ENCODE peak calls at places on chromosomes 3 and 15, in four cellular contexts. M, W, B and P are unnamed samples.

GRCh38 chr15:66735909-66736305 is 33.9 kb downstream of the SMAD6 start:
- DNase-seq in B (no peak), M (no peak), W (no peak), P (no peak)

GRCh38 chr3:122273498-122273897 is 51.5 kb upstream of the CSTA start:
- DNase-seq in W (no peak), M (no peak), B (no peak), P (no peak)

GRCh38 chr15:64263567-64263966 is 92.4 kb downstream of the CSNK1G1 start:
- DNase-seq in M (no peak), B (no peak), W (no peak), P (no peak)

GRCh38 chr3:8450618-8451017 is 51.0 kb upstream of the LMCD1 start:
- DNase-seq in W (no peak), M (no peak), B (no peak), P (no peak)

GRCh38 chr3:131147534-131147933 is 120.9 kb downstream of the NEK11 start:
- DNase-seq in W (no peak), B (no peak), M (no peak), P (no peak)

GRCh38 chr15:89034305-89034704 is 54.0 kb upstream of the ABHD2 start:
- DNase-seq in B (no peak), W (no peak), M (no peak), P (no peak)

GRCh38 chr3:152780553-152780952 is 54.4 kb upstream of the P2RY1 start:
- DNase-seq in B (no peak), M (no peak), W (no peak), P (no peak)

GRCh38 chr15:40536501-40536900 is 28.3 kb downstream of the CCDC32 start:
- DNase-seq in M (no peak), W (no peak), B (no peak), P (no peak)

GRCh38 chr3:124149774-124150173 is 157.8 kb upstream of the ROPN1 start:
- DNase-seq in W (no peak), B (no peak), M (no peak), P (no peak)

GRCh38 chr3:181739628-181740027 is 27.9 kb downstream of the SOX2 start:
- DNase-seq in B (no peak), M (no peak), W (no peak), P (no peak)

GRCh38 chr15:73273181-73274002 is 95.4 kb downstream of the HCN4 start:
- DNase-seq in M (no peak), W (peak; percentile 71), B (peak; percentile 44), P (peak; percentile 39)

GRCh38 chr3:69305011-69305410 is 80.9 kb downstream of the FRMD4B start:
- DNase-seq in W (no peak), M (no peak), B (no peak), P (no peak)

GRCh38 chr15:39794970-39795369 is 12.3 kb upstream of the FSIP1 start:
- DNase-seq in W (no peak), M (no peak), B (no peak), P (no peak)

GRCh38 chr15:60590935-60591490 is 112.1 kb upstream of the ICE2 start:
- DNase-seq in W (peak; percentile 73), B (peak; percentile 55), M (peak; percentile 79), P (peak; percentile 55)

GRCh38 chr15:88401972-88402656 is 65.1 kb downstream of the MRPL46 start:
- DNase-seq in B (no peak), M (no peak), W (peak; percentile 28), P (peak; percentile 12)

GRCh38 chr3:196096382-196096953 is 14.6 kb upstream of the TFRC start:
- DNase-seq in M (peak; percentile 58), B (peak; percentile 50), W (no peak), P (peak; percentile 67)

DNA sequence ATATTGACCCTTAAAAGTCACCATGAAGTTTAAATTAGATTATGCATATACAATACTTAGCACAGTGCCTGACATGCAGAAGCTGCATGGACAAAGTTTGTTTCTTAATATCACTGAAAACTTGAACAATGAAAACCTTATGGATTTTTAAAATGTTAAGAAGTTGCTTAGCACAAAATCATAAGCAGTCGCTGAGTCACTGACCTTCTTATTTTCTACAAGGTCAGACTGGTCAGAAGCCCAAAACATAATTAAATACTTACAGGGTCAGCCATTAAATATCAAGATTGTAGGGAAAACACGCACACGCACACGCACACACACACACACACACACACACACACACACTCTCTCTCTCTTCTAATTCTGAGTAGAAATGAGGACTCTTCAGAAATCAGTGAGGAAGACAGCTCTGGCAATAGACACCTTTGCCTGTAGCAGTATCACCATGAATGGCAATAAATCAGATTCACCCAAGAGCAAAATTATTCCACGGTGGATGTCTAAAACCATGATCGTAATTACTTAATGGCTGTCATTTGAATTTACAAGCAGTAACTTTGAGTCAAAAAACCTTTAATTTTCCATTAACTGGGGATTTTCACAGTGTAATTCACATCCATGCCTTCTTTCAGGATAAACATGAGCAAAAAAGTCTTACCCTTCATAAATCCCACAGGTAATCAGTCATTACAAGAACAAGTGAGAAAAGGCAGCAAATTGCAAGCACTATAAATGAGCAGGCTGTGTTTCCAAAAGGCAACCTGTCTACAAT is 147.5 kb downstream of the OSBPL10 start:
- DNase-seq in B (no peak), W (no peak), M (no peak), P (no peak)
- TF ChIP-seq EP300 in B (no peak), W (no peak), M (no peak), P (no peak)

DNA sequence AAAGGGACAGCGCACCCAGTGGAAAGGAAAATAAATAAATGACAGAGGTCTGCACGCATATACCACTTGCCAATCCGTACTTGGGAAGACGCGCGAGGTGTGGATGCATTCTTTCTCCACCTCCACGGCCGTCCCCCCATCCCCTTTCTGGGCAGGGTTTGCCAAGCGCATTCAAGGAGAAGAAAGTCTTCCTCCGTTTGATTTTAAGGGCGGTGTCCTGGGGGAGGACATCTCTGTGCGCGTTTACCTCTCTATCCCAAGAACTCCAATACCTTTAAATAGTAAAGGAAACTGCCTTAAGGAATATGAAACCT is 576 bp upstream of the MB21D2 start:
- DNase-seq in M (peak; percentile 64), B (no peak), W (no peak), P (no peak)
- TF ChIP-seq CTCF in M (no peak), B (no peak), W (no peak), P (peak; percentile 8)

DNA sequence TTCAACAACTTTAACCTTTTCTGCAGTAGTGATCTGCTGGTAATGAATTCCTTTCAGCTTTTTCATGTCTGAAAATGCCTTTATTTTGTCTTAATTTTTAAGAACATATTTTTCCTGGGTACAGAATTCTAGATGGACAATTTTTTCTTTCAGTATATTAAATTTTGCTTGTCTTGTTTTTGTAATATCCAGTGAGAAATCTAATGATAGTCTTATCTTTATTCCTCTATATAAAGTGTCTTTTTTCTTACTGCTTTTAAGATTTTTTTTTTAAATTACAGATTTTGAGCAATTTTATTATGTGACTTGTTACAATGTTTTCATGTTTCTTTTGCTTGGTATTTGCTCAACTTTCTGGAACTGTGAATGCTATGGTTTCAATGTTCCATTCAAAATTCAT is 38.1 kb downstream of the TCF12 start:
- DNase-seq in W (no peak), M (no peak), B (no peak), P (no peak)
- H3K27me3 ChIP-seq in W (no peaks in the 10 kb centered on the region), M (no peaks in the 10 kb centered on the region), B (no peaks in the 10 kb centered on the region), P (no peaks in the 10 kb centered on the region)

GRCh38 chr3:192168202-192168601 is 559.1 kb downstream of the FGF12 start:
- DNase-seq in B (no peak), M (no peak), W (no peak), P (no peak)
- TF ChIP-seq EP300 in B (no peak), M (no peak), W (no peak), P (no peak)

DNA sequence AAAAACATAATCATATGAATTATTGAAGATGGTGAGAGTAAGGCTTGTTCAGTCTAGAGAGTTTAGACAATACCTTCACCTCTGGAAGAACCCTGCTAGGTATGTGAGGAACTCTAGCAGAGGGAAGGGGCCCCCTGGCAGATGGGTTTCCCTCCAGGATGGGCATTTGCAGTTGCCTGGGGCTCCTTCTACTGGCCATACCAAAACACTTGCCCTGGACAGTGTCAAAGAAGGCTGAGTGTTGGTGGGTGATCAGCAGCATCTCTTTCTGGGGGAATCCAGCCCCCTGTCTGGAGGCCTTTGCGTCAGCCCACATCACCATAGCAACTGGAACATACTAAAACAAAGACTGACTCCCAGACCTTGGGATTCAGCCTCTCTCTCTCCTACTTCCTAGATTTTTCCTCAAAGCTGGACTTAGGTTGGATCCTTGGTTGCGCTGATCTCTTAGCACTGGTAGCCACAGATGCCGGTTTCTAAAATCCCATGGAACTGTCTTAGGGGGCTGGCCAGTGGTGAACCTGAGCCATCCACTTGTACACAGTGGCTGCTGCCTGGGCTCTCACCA is 8.2 kb downstream of the CEMIP start:
- DNase-seq in W (peak; percentile 25), B (no peak), M (no peak), P (no peak)
- TF ChIP-seq CTCF in W (no peak), B (no peak), M (no peak), P (no peak)

DNA sequence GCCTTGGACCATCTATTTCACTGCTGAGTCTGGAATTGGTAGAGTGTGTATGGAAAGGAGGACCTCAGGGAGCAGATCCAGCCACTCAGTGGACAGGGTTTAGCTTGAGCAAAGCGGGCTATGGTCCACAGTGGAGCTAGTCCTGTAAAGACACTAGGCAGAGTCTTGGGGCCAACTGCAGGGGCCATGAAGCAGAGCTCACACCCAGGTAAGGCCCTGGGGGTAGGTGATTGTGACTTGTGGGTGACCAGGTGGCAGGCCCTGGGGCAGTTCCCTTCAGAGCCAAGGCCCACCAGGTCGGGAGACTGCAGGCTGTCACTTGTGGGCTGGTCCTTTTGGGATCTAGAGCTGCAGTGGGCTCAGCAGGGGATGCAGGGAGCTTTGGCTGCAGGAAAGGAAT is 80.8 kb upstream of the EPHB3 start:
- DNase-seq in M (no peak), W (no peak), B (no peak), P (no peak)
- H3K27me3 ChIP-seq in M (no peaks in the 10 kb centered on the region), W (peaks cover 33% of the 10 kb centered on the region), B (no peaks in the 10 kb centered on the region), P (peaks cover 28% of the 10 kb centered on the region)

GRCh38 chr15:72136170-72137051 is 18.2 kb downstream of the SENP8 start:
- DNase-seq in B (no peak), W (no peak), M (no peak), P (no peak)

GRCh38 chr15:72139667-72140066 is 21.5 kb downstream of the SENP8 start:
- DNase-seq in W (no peak), B (no peak), M (no peak), P (no peak)

GRCh38 chr15:72131922-72132321 is 13.7 kb downstream of the SENP8 start:
- DNase-seq in B (no peak), M (no peak), W (no peak), P (no peak)

GRCh38 chr15:72133211-72133610 is 15.0 kb downstream of the SENP8 start:
- DNase-seq in W (no peak), B (no peak), M (no peak), P (no peak)

DNA sequence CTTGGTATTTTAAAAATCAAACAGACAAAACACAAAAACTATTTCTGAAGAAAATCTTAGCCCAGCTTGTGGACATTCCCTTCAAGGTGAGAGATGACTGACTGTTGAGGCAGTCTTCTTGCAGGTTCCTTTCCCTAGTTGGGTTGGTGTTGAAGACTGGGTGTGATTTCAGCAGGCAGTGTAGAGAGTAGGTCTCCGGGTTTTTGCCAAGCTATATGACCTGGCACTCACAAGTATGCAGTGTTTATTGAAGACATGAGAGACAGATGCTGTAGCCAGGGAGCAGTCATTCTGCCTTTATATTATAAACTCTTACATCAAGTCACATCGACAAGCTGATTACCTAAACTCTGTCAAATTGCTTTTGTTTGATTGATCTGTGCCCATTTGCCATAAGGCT is 17.5 kb downstream of the SENP8 start:
- DNase-seq in B (no peak), M (no peak), W (no peak), P (no peak)
- TF ChIP-seq EP300 in B (no peak), M (no peak), W (no peak), P (no peak)

GRCh38 chr15:101664303-101664913 is 12.2 kb upstream of the TM2D3 start:
- DNase-seq in M (no peak), W (no peak), B (no peak), P (no peak)
- TF ChIP-seq CTCF in M (no peak), W (peak; percentile 46), B (no peak), P (no peak)

GRCh38 chr15:38662398-38662797 is 97.8 kb upstream of the RASGRP1 start:
- DNase-seq in B (no peak), W (no peak), M (no peak), P (no peak)
- H3K27me3 ChIP-seq in B (no peaks in the 10 kb centered on the region), W (peaks cover 7% of the 10 kb centered on the region), M (no peaks in the 10 kb centered on the region), P (no peaks in the 10 kb centered on the region)